ENCODE peak calls at places on chromosomes 4 and X, in four cellular contexts. H is upper lobe of right lung, C is left ventricle myocardium inferior, V is testis. A is an unnamed sample.

GRCh38 chr4:78954048-78954666 is 14.9 kb upstream of the PAQR3 start:
- DNase-seq in C (no peak), H (no peak), V (peak; percentile 43), A (no peak)

GRCh38 chr4:87354168-87355102 is 31.8 kb upstream of the HSD17B13 start:
- DNase-seq in H (no peak), C (no peak), V (no peak), A (no peak)

GRCh38 chrX:152177497-152178269 is 39.3 kb upstream of the MAGEA10 start:
- DNase-seq in C (no peak), H (no peak), V (no peak), A (no peak)

GRCh38 chr4:19748911-19749473 is 502.7 kb upstream of the SLIT2 start:
- DNase-seq in C (no peak), V (no peak), H (no peak), A (no peak)

GRCh38 chrX:50770702-50771101 is 43.3 kb downstream of the SHROOM4 start:
- DNase-seq in H (peak; percentile 74), C (no peak), V (no peak), A (peak; percentile 66)

GRCh38 chrX:105013719-105014118 is 206.8 kb downstream of the TEX13A start:
- DNase-seq in H (no peak), C (no peak), V (no peak), A (no peak)

GRCh38 chr4:82047731-82048130 is 326.1 kb downstream of the HNRNPD start:
- DNase-seq in H (no peak), V (no peak), C (no peak), A (no peak)

GRCh38 chr4:94395541-94395940 is 52.9 kb upstream of the HPGDS start:
- DNase-seq in V (no peak), C (no peak), H (no peak), A (no peak)

GRCh38 chr4:2340272-2341061 is 78.0 kb downstream of the ZFYVE28 start:
- DNase-seq in V (peak; percentile 8), C (no peak), H (peak; percentile 49), A (peak; percentile 38)

GRCh38 chr4:108717386-108717785 is 45.5 kb downstream of the ETNPPL start:
- DNase-seq in C (no peak), V (no peak), H (no peak), A (no peak)

GRCh38 chrX:115689931-115690330 is 129.0 kb downstream of the PLS3 start:
- DNase-seq in V (no peak), H (no peak), C (no peak), A (no peak)

GRCh38 chr4:153131478-153132069 is 72.7 kb upstream of the TRIM2 start:
- DNase-seq in H (no peak), C (no peak), V (no peak), A (no peak)

GRCh38 chr4:140243345-140243753 is 89.4 kb upstream of the MAML3 start:
- DNase-seq in H (peak; percentile 67), C (no peak), V (no peak), A (peak; percentile 66)

GRCh38 chrX:129736491-129736890 is 2.3 kb upstream of the XPNPEP2 start:
- DNase-seq in V (no peak), C (no peak), H (no peak), A (no peak)

GRCh38 chrX:41596586-41596985 is 92.2 kb upstream of the GPR34 start:
- DNase-seq in V (no peak), H (no peak), C (no peak), A (no peak)

GRCh38 chr4:123997116-123997515 is 600.5 kb downstream of the SPRY1 start:
- DNase-seq in H (no peak), C (no peak), V (no peak), A (no peak)

GRCh38 chr4:44313702-44314101 is 134.9 kb downstream of the KCTD8 start:
- DNase-seq in C (no peak), H (no peak), V (no peak), A (no peak)

GRCh38 chrX:13540602-13541001 is 28.8 kb upstream of the EGFL6 start:
- DNase-seq in C (no peak), H (no peak), V (no peak), A (no peak)

GRCh38 chrX:127702527-127702926 is 349.7 kb downstream of the ACTRT1 start:
- DNase-seq in V (no peak), C (no peak), H (no peak), A (no peak)

GRCh38 chrX:153728951-153729631 is 4.4 kb downstream of the ABCD1 start:
- DNase-seq in V (no peak), H (no peak), C (no peak), A (no peak)

GRCh38 chrX:100685284-100685996 is 41.4 kb downstream of the SRPX2 start:
- DNase-seq in V (peak; percentile 80), H (no peak), C (no peak), A (no peak)

GRCh38 chrX:78673256-78673655 is 14.1 kb upstream of the RTL3 start:
- DNase-seq in V (no peak), C (no peak), H (no peak), A (no peak)

GRCh38 chr4:141899541-141899940 is 263.2 kb downstream of the IL15 start:
- DNase-seq in C (no peak), V (no peak), H (no peak), A (no peak)
- H3K4me1 ChIP-seq in C (no peaks in the 10 kb centered on the region), V (no peaks in the 10 kb centered on the region), H (no peaks in the 10 kb centered on the region), A (no peaks in the 10 kb centered on the region)

DNA sequence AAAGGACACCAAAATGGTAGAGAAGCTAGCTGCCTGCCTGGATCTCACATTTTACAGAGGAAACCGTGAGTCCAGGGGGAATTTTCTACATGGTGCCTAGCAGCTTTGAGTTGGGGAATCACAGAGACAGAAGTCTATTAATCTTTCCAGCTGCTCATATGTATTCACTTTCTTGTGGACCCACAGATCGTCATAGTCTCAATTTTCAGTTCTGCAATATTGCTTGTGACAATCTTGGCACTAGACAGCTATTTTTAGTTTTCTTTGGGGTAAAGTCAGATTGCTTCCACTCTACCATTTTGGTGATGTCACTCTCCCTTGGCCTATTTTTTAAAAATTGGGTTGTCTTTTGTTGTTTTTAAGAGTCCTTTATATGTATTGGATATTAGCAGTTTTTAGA is 233.4 kb upstream of the STK26 start:
- DNase-seq in C (no peak), H (no peak), V (no peak), A (no peak)
- H3K36me3 ChIP-seq in C (no peaks in the 10 kb centered on the region), H (no peaks in the 10 kb centered on the region), V (no peaks in the 10 kb centered on the region), A (no peaks in the 10 kb centered on the region)

DNA sequence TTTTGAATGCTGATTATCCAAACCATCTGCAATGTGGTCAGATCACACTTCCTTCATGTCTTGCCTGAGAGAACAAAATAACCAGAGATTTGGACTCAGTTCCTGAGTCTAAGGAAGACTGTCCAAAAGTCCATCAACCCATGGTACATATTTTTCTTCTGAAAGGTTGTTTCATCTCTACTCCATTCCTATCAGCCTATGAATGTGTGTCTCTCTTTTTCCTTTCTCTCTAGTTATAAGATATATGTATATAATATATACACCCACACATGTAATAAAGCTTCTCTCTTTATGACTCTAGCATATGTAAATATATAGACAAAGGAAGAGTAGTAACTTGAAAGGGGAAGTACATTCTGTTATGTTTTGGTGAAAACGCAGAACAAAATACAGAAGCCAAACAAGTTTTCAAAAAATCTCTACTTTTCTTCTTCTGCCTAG is 227.0 kb downstream of the ARHGAP24 start:
- DNase-seq in V (no peak), H (no peak), C (no peak), A (no peak)
- H3K4me1 ChIP-seq in V (no peaks in the 10 kb centered on the region), H (no peaks in the 10 kb centered on the region), C (no peaks in the 10 kb centered on the region), A (no peaks in the 10 kb centered on the region)

DNA sequence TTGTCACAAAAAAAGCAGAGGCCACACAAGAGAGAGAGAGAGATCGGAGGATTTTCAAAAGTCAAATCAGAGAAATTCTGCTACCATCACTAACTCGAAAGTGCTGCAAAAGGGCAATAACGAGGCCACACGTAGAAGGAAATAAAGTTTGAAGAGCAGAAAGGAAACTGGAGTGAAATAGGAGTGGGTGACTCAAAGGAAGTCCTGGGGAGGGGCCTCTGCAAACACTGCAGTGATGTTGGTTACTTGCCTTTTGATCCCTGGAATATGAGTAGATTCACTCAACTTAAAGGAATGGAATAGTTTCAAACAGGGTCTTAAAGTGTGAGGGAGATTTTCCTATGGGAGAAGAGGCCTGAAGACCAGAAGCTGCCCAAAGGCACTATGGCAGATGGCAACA is 663.4 kb upstream of the LCORL start:
- DNase-seq in V (no peak), H (no peak), C (no peak), A (no peak)
- H3K36me3 ChIP-seq in V (no peaks in the 10 kb centered on the region), H (no peaks in the 10 kb centered on the region), C (no peaks in the 10 kb centered on the region), A (no peaks in the 10 kb centered on the region)

DNA sequence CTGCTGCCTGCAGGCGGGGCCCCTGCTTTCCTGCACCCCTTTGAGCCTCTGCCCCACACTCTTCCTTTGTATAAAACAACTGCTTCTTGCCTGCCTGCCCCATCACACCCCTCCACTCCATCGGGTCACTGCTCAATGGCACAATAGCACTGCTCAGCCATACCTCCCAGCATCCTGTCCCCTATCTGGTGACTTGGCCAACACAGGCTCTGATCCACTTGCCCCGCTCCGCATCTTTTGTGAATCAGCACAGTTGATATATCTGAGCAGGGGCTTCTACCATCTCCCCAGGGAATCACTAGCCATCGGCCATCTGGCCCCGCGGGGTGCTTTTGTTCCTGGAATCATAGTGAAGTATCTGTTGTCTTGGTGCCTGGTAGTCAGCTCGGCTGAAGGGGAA is 45.3 kb downstream of the MAP7D3 start:
- DNase-seq in H (no peak), V (no peak), C (no peak), A (no peak)
- H3K4me1 ChIP-seq in H (peaks cover 19% of the 10 kb centered on the region), V (no peaks in the 10 kb centered on the region), C (peaks cover 88% of the 10 kb centered on the region), A (no peaks in the 10 kb centered on the region)

A was measured in mucosa of descending colon.